ENCODE peak calls at places on chromosomes 3 and 15, in four cellular contexts. One of them, this sample, is unnamed.

GRCh38 chr3:42549131-42549530 is 32.6 kb downstream of the SEC22C start:
- DNase-seq in psoas muscle: no peak
- DNase-seq in heart left ventricle: no peak
- DNase-seq in right lobe of liver: no peak
- DNase-seq in this sample: no peak

GRCh38 chr3:161854232-161854771 is 357.7 kb downstream of the OTOL1 start:
- DNase-seq in psoas muscle: no peak
- DNase-seq in heart left ventricle: no peak
- DNase-seq in right lobe of liver: no peak
- DNase-seq in this sample: no peak

GRCh38 chr15:32677238-32677750 is 35.8 kb downstream of the SCG5 start:
- DNase-seq in psoas muscle: no peak
- DNase-seq in heart left ventricle: no peak
- DNase-seq in right lobe of liver: peak; percentile 75
- DNase-seq in this sample: no peak

GRCh38 chr3:110027446-110027845 is 690.1 kb upstream of the DPPA4 start:
- DNase-seq in psoas muscle: no peak
- DNase-seq in heart left ventricle: no peak
- DNase-seq in right lobe of liver: no peak
- DNase-seq in this sample: no peak

GRCh38 chr15:92915766-92916435 is 15.8 kb downstream of the CHD2 start:
- DNase-seq in psoas muscle: no peak
- DNase-seq in heart left ventricle: no peak
- DNase-seq in right lobe of liver: no peak
- DNase-seq in this sample: no peak

GRCh38 chr3:107464037-107464436 is 58.7 kb upstream of the BBX start:
- DNase-seq in psoas muscle: no peak
- DNase-seq in heart left ventricle: no peak
- DNase-seq in right lobe of liver: no peak
- DNase-seq in this sample: no peak

GRCh38 chr3:17055374-17056276 is 170.9 kb downstream of the PLCL2 start:
- DNase-seq in psoas muscle: no peak
- DNase-seq in heart left ventricle: no peak
- DNase-seq in right lobe of liver: no peak
- DNase-seq in this sample: no peak

GRCh38 chr3:127889461-127889863 is 25.6 kb upstream of the KBTBD12 start:
- DNase-seq in psoas muscle: no peak
- DNase-seq in heart left ventricle: no peak
- DNase-seq in right lobe of liver: no peak
- DNase-seq in this sample: no peak

GRCh38 chr3:107710851-107711250 is 188.1 kb downstream of the BBX start:
- DNase-seq in psoas muscle: peak; percentile 84
- DNase-seq in heart left ventricle: peak; percentile 71
- DNase-seq in right lobe of liver: no peak
- DNase-seq in this sample: no peak

GRCh38 chr3:66938338-66938963 is 59.7 kb upstream of the KBTBD8 start:
- DNase-seq in psoas muscle: no peak
- DNase-seq in heart left ventricle: no peak
- DNase-seq in right lobe of liver: peak; percentile 47
- DNase-seq in this sample: peak; percentile 28

GRCh38 chr3:10957976-10958749 is 34.4 kb upstream of the SLC6A1 start:
- DNase-seq in psoas muscle: peak; percentile 83
- DNase-seq in heart left ventricle: peak; percentile 86
- DNase-seq in right lobe of liver: no peak
- DNase-seq in this sample: no peak

DNA sequence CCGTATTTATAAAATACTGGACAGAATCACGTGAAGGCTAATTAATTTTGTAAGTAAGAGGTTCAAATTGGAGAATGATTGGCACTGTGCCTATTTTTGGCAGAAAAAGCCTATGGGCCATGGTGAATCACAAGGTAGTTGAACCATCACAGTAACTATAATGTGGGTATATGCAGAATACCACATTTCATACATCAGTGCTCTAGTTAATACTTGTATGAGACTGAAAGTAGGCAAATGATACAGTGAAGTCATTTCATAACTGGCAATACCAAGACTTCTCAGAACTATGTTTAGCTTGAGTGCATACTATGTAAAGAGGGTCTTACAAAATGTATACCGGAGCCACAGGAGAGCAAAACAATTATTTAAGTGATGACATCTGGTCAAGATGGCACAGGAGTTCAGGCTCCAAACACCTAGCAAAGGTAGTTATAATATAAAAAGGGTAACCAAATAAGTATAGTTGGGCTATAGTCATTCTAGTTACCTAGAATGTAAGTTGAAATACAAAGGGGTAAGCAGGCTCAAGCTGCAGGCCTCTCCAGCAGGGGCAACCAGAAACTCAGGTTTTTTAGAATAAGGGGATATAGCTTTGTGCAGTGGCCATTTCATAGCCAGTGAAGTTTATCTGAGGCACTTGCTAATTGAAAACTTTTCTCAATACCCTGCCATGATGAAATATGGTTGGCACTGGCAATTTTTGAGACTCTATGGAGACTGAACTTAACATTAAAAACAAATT is 19.1 kb downstream of the GPR160 start:
- DNase-seq in psoas muscle: no peak
- DNase-seq in heart left ventricle: no peak
- DNase-seq in right lobe of liver: no peak
- DNase-seq in this sample: no peak
- H3K36me3 ChIP-seq in psoas muscle: no peaks in the 10 kb centered on the region
- H3K36me3 ChIP-seq in heart left ventricle: no peaks in the 10 kb centered on the region
- H3K36me3 ChIP-seq in right lobe of liver: no peaks in the 10 kb centered on the region
- H3K36me3 ChIP-seq in this sample: no peaks in the 10 kb centered on the region

GRCh38 chr3:52752045-52752660 is 18.6 kb downstream of the NEK4 start:
- DNase-seq in psoas muscle: no peak
- DNase-seq in heart left ventricle: no peak
- DNase-seq in right lobe of liver: no peak
- DNase-seq in this sample: no peak
- H3K36me3 ChIP-seq in psoas muscle: peaks cover 86% of the 10 kb centered on the region
- H3K36me3 ChIP-seq in heart left ventricle: peaks cover 79% of the 10 kb centered on the region
- H3K36me3 ChIP-seq in right lobe of liver: peaks cover 63% of the 10 kb centered on the region
- H3K36me3 ChIP-seq in this sample: peaks cover 8% of the 10 kb centered on the region

DNA sequence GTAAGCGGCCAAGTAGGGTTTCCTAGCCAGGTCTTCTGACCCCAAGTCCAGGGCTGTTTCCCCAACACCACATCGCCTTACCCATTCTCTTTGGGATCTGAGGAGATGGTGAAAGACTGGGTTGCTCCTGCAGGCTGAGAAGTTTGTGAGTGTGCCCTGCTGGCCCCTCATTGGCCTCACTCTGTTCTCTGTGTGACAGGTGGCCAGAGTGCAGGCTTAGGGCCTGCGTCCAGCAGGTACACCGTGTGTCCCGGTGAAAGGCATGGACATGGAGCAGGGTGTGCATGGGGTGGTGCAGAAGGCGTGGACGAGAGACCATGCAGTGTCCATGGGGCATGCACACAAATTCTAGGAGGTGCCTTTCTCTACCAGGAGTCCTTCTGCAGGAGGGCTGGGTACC is 91.3 kb downstream of the DGKG start:
- DNase-seq in psoas muscle: no peak
- DNase-seq in heart left ventricle: no peak
- DNase-seq in right lobe of liver: no peak
- DNase-seq in this sample: no peak
- H3K36me3 ChIP-seq in psoas muscle: no peaks in the 10 kb centered on the region
- H3K36me3 ChIP-seq in heart left ventricle: no peaks in the 10 kb centered on the region
- H3K36me3 ChIP-seq in right lobe of liver: no peaks in the 10 kb centered on the region
- H3K36me3 ChIP-seq in this sample: no peaks in the 10 kb centered on the region

GRCh38 chr3:184918741-184919140 is 106.8 kb downstream of the VPS8 start:
- DNase-seq in psoas muscle: no peak
- DNase-seq in heart left ventricle: no peak
- DNase-seq in right lobe of liver: no peak
- DNase-seq in this sample: no peak

GRCh38 chr3:184924547-184924946 is 112.6 kb downstream of the VPS8 start:
- DNase-seq in psoas muscle: no peak
- DNase-seq in heart left ventricle: no peak
- DNase-seq in right lobe of liver: no peak
- DNase-seq in this sample: no peak
- H3K36me3 ChIP-seq in psoas muscle: peaks cover 98% of the 10 kb centered on the region
- H3K36me3 ChIP-seq in heart left ventricle: peaks cover 87% of the 10 kb centered on the region
- H3K36me3 ChIP-seq in right lobe of liver: peaks cover 21% of the 10 kb centered on the region
- H3K36me3 ChIP-seq in this sample: peaks cover 37% of the 10 kb centered on the region

GRCh38 chr3:123129532-123129931 is 62.7 kb downstream of the PDIA5 start:
- DNase-seq in psoas muscle: no peak
- DNase-seq in heart left ventricle: no peak
- DNase-seq in right lobe of liver: peak; percentile 67
- DNase-seq in this sample: no peak
- H3K36me3 ChIP-seq in psoas muscle: peaks cover 45% of the 10 kb centered on the region
- H3K36me3 ChIP-seq in heart left ventricle: peaks cover 60% of the 10 kb centered on the region
- H3K36me3 ChIP-seq in right lobe of liver: peaks cover 66% of the 10 kb centered on the region
- H3K36me3 ChIP-seq in this sample: no peaks in the 10 kb centered on the region

DNA sequence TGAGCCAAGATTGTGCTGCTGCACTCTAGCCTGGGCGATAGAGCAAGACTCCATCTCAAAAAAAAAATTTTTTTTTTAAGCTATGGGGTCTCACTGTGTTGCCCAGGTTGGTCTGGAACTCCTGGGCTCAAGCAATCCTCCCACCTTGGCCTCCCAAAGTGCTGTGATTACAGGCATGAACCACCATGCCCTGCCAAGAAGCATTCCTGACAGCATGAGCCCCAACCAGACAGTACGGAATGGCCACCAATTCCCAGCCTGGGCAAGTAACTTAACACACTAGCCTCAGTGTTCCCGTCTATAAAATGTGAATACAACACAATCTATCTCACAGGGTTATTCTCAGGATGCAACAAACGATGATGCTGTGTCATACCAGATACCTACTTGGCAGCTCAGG is 2.1 kb downstream of the TKT start:
- DNase-seq in psoas muscle: no peak
- DNase-seq in heart left ventricle: no peak
- DNase-seq in right lobe of liver: no peak
- DNase-seq in this sample: no peak
- H3K36me3 ChIP-seq in psoas muscle: no peaks in the 10 kb centered on the region
- H3K36me3 ChIP-seq in heart left ventricle: no peaks in the 10 kb centered on the region
- H3K36me3 ChIP-seq in right lobe of liver: no peaks in the 10 kb centered on the region
- H3K36me3 ChIP-seq in this sample: peaks cover 6% of the 10 kb centered on the region

GRCh38 chr3:39088456-39088855 is 19.0 kb downstream of the GORASP1 start:
- DNase-seq in psoas muscle: no peak
- DNase-seq in heart left ventricle: no peak
- DNase-seq in right lobe of liver: no peak
- DNase-seq in this sample: no peak
- H3K36me3 ChIP-seq in psoas muscle: peaks cover 100% of the 10 kb centered on the region
- H3K36me3 ChIP-seq in heart left ventricle: peaks cover 97% of the 10 kb centered on the region
- H3K36me3 ChIP-seq in right lobe of liver: peaks cover 47% of the 10 kb centered on the region
- H3K36me3 ChIP-seq in this sample: peaks cover 16% of the 10 kb centered on the region

GRCh38 chr15:48532938-48533337 is 112.6 kb downstream of the FBN1 start:
- DNase-seq in psoas muscle: no peak
- DNase-seq in heart left ventricle: no peak
- DNase-seq in right lobe of liver: no peak
- DNase-seq in this sample: no peak
- H3K36me3 ChIP-seq in psoas muscle: no peaks in the 10 kb centered on the region
- H3K36me3 ChIP-seq in heart left ventricle: peaks cover 10% of the 10 kb centered on the region
- H3K36me3 ChIP-seq in right lobe of liver: no peaks in the 10 kb centered on the region
- H3K36me3 ChIP-seq in this sample: no peaks in the 10 kb centered on the region

This sample was measured in naive thymus-derived CD4-positive, alpha-beta T cell.